ENCODE peak calls at places on chromosomes 12 and 14, in four cellular contexts. X, Q, M and F are unnamed samples.

GRCh38 chr14:100325231-100325632 is 2.1 kb downstream of the SLC25A47 start:
- DNase-seq in M (no peak), X (no peak), Q (peak), F (no peak)

GRCh38 chr14:62657376-62657775 is 387.9 kb downstream of the KCNH5 start:
- DNase-seq in Q (no peak), X (no peak), M (no peak), F (no peak)

GRCh38 chr14:78721756-78722455 is 551.7 kb downstream of the NRXN3 start:
- DNase-seq in Q (no peak), M (no peak), X (no peak), F (no peak)

GRCh38 chr12:96981053-96981452 is 74.0 kb downstream of the NEDD1 start:
- DNase-seq in Q (no peak), X (peak), M (peak), F (peak)

GRCh38 chr12:58504539-58504938 is 415.8 kb downstream of the LRIG3 start:
- DNase-seq in M (peak), X (no peak), Q (no peak), F (no peak)

GRCh38 chr12:118187746-118188390 is 51.9 kb downstream of the PEBP1 start:
- DNase-seq in Q (no peak), X (no peak), M (no peak), F (no peak)

GRCh38 chr14:23376477-23377200 is at the start of gene CMTM5:
- DNase-seq in Q (peak), X (peak), M (no peak), F (no peak)

GRCh38 chr12:116076399-116076798 is 201.1 kb downstream of the MED13L start:
- DNase-seq in Q (no peak), M (no peak), X (no peak), F (no peak)

GRCh38 chr14:61698216-61698980 is 3.1 kb downstream of the HIF1A start:
- DNase-seq in Q (no peak), M (no peak), X (peak), F (no peak)

GRCh38 chr14:68789798-68790655 is 2.8 kb downstream of the ZFP36L1 start:
- DNase-seq in M (no peak), X (peak), Q (peak), F (no peak)

GRCh38 chr12:123033392-123034021 is 53.0 kb downstream of the ARL6IP4 start:
- DNase-seq in X (no peak), Q (no peak), M (no peak), F (no peak)

GRCh38 chr14:104421892-104422291 is 157.7 kb upstream of the C14orf180 start:
- DNase-seq in X (no peak), Q (peak), M (no peak), F (no peak)

GRCh38 chr12:79848321-79848720 is 86.6 kb downstream of the PPP1R12A start:
- DNase-seq in Q (no peak), X (peak), M (no peak), F (no peak)

GRCh38 chr14:88168498-88169165 is 154.4 kb downstream of the KCNK10 start:
- DNase-seq in Q (peak), X (peak), M (no peak), F (no peak)

GRCh38 chr14:100434033-100434601 is 111.0 kb downstream of the SLC25A47 start:
- DNase-seq in Q (no peak), M (no peak), X (no peak), F (no peak)

GRCh38 chr14:22753586-22753985 is 12.9 kb upstream of the OXA1L start:
- DNase-seq in M (no peak), Q (no peak), X (no peak), F (no peak)

GRCh38 chr12:117699575-117699974 is 269.2 kb downstream of the KSR2 start:
- DNase-seq in Q (no peak), M (no peak), X (no peak), F (no peak)

GRCh38 chr14:70731447-70732239 is 77.7 kb downstream of the MAP3K9 start:
- DNase-seq in X (no peak), Q (no peak), M (no peak), F (no peak)

GRCh38 chr12:90262261-90262660 is 553.6 kb upstream of the ATP2B1 start:
- DNase-seq in M (no peak), Q (no peak), X (no peak), F (no peak)

DNA sequence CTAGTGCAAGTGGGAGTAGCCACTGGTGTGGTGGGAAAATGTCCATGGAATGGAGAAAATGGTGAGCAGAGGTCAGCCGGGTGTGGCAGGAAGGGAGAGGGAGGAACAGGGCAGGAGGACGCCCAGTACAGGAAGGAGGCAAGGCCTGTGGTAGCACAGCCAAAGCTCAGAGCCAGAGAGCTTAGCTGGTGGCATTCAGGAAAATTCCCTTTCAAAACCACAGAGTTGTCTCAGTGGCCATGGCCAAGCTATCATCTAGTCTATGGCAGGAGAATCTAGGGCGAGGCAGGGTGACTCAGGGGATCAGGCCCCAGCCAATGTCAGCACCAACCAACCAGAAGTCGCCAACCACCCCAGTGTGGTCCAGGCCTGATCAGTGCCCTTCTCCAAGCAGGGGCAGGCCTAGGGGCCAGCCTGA is 67.7 kb upstream of the DDX11 start:
- DNase-seq in M (no peak), Q (no peak), X (peak), F (peak)
- TF ChIP-seq CTCF in M (no peak), Q (no peak), X (no peak), F (no peak)

DNA sequence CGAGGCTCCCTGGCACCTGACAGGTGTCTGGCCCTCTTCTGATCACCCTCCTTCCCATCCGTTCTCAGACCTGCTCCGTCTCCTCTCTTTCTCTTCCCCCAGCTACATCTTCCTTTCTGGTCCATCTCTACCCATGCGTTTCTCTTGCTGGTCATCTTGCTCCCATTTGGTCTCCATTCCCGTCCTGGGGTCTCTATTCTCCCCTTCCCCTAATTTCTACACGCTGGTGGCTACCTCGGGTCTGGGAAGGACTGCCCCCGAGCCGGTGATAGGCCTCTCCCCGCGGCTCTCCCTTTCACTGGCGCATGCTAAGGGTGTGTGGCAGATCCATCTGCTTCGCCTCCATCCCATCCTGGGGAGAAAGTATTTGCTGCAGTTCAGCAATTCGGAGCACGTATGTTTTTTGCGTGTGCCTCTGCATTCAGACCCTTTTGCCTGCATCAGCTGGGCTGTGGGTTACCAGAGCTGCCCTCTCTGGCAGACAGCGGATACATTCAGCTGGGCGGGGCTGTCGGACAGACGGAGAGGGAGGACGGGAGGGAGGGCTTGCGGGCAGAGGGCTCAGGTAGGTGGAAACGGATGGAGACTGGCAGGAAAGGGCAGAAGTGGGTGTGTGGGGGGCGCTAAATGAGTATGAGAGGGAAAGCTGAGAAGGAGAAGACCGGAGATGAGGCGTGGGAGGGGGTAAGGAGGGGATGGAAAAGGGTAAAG is 775 bp downstream of the CLSTN3 start:
- DNase-seq in Q (peak), X (peak), M (no peak), F (no peak)
- TF ChIP-seq CTCF in Q (no peak), X (peak), M (no peak), F (peak)

GRCh38 chr14:60294670-60295069 is 45.6 kb downstream of the PPM1A start:
- DNase-seq in Q (no peak), M (no peak), X (no peak), F (no peak)
- TF ChIP-seq CTCF in Q (no peak), M (no peak), X (no peak), F (no peak)

DNA sequence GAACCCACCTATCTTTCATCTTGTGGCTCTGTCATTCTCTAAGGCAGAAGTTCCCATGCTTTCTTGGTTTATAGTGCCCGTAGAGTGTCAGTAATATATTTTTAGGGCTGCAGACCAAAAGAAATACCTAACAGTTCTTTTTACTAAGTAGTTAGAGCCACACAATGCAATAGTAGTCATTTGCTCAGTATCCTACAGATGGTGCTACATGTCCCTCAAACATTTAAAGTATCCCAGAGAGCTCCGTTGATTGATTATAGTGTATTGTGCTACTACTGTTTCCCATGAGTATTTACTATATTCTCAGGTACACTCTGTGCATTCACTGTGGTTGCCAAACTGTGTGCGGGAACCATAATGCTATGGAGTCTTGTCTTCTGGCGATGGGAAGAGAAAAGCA is 4.7 kb upstream of the PLBD1 start:
- DNase-seq in X (no peak), M (no peak), Q (no peak), F (no peak)
- TF ChIP-seq CTCF in X (no peak), M (no peak), Q (peak), F (no peak)